ENCODE peak calls at places on chromosomes 3 and 15, in four cellular contexts. V is HT1080, E is GM04503, O is ovary. R is an unnamed sample.

GRCh38 chr3:65587650-65588439 is 450.9 kb downstream of the MAGI1 start:
- DNase-seq in V (no peak), E (no peak), O (no peak), R (no peak)

GRCh38 chr3:139318431-139318816 is 25.4 kb upstream of the MRPS22 start:
- DNase-seq in V (no peak), E (no peak), O (no peak), R (no peak)

GRCh38 chr3:138426211-138426610 is 8.2 kb upstream of the ESYT3 start:
- DNase-seq in O (no peak), E (no peak), V (no peak), R (no peak)

GRCh38 chr3:153670577-153670976 is 450.6 kb upstream of the ARHGEF26 start:
- DNase-seq in O (no peak), E (no peak), V (no peak), R (no peak)

GRCh38 chr3:136194409-136195257 is 1.5 kb downstream of the MSL2 start:
- DNase-seq in O (peak; percentile 32), V (peak; percentile 41), E (no peak), R (peak; percentile 54)

GRCh38 chr15:101267320-101268104 is 9.8 kb downstream of the SELENOS start:
- DNase-seq in V (peak; percentile 49), O (no peak), E (peak; percentile 95), R (no peak)

GRCh38 chr3:183824761-183825379 is 507 bp downstream of the MAP6D1 start:
- DNase-seq in V (no peak), E (no peak), O (no peak), R (no peak)

GRCh38 chr3:102673271-102674115 is 238.7 kb downstream of the ZPLD1 start:
- DNase-seq in O (peak; percentile 65), E (no peak), V (peak; percentile 58), R (peak; percentile 24)

GRCh38 chr3:189237516-189237915 is 65.7 kb downstream of the TPRG1 start:
- DNase-seq in E (no peak), O (no peak), V (no peak), R (no peak)

GRCh38 chr3:198079771-198080520 is 119.9 kb downstream of the LMLN start:
- DNase-seq in E (no peak), O (no peak), V (no peak), R (no peak)

GRCh38 chr15:34001536-34001935 is 33.2 kb downstream of the CHRM5 start:
- DNase-seq in E (peak; percentile 13), O (no peak), V (no peak), R (no peak)

GRCh38 chr3:32973982-32974381 is 22.5 kb downstream of the CCR4 start:
- DNase-seq in V (peak; percentile 34), E (no peak), O (no peak), R (no peak)

GRCh38 chr15:91268510-91268909 is 168.5 kb downstream of the SV2B start:
- DNase-seq in E (no peak), O (no peak), V (peak; percentile 22), R (no peak)

GRCh38 chr3:189001559-189001958 is 170.2 kb upstream of the TPRG1 start:
- DNase-seq in V (peak; percentile 95), E (peak; percentile 64), O (no peak), R (no peak)

GRCh38 chr3:193775421-193776077 is 182.5 kb downstream of the OPA1 start:
- DNase-seq in E (no peak), O (no peak), V (no peak), R (no peak)

GRCh38 chr3:116939550-116939949 is 230.0 kb downstream of the TUSC7 start:
- DNase-seq in O (no peak), V (no peak), E (no peak), R (no peak)

GRCh38 chr15:71386448-71387236 is 271.4 kb downstream of the THSD4 start:
- DNase-seq in E (no peak), V (no peak), O (no peak), R (peak; percentile 22)

GRCh38 chr15:88586401-88587162 is 34.6 kb upstream of the AEN start:
- DNase-seq in V (peak; percentile 11), E (no peak), O (no peak), R (no peak)

GRCh38 chr3:41418961-41419691 is 219.8 kb downstream of the CTNNB1 start:
- DNase-seq in V (peak; percentile 95), O (no peak), E (peak; percentile 1), R (no peak)

GRCh38 chr3:32239638-32240550 is 1.4 kb downstream of the CMTM8 start:
- DNase-seq in O (no peak), E (no peak), V (peak; percentile 47), R (peak; percentile 63)

GRCh38 chr15:41125063-41125669 is 9.1 kb upstream of the INO80 start:
- DNase-seq in V (no peak), O (no peak), E (no peak), R (no peak)

GRCh38 chr3:53346514-53346913 is 829 bp downstream of the DCP1A start:
- DNase-seq in V (no peak), E (no peak), O (no peak), R (no peak)